ENCODE peak calls at places on chromosomes 7 and 10, in six cellular contexts. J, B, P, W, X and S are unnamed samples.

GRCh38 chr7:499853-500485 is 19.7 kb downstream of the PDGFA start:
- DNase-seq in P (no peak), B (no peak), J (no peak), X (no peak), W (no peak), S (no peak)

GRCh38 chr10:77041636-77042258 is 595.9 kb downstream of the KCNMA1 start:
- DNase-seq in J (no peak), P (peak), B (no peak), W (no peak), X (peak), S (no peak)

GRCh38 chr10:103765168-103765567 is 90.2 kb downstream of the SH3PXD2A start:
- DNase-seq in W (no peak), J (no peak), P (no peak), B (no peak), X (no peak), S (no peak)

GRCh38 chr10:93752761-93753160 is 5.0 kb upstream of the LGI1 start:
- DNase-seq in W (peak), B (no peak), J (no peak), P (no peak), X (no peak), S (no peak)

GRCh38 chr10:125151170-125151823 is 9.1 kb downstream of the CTBP2 start:
- DNase-seq in P (no peak), J (no peak), W (no peak), B (no peak), X (no peak), S (no peak)

GRCh38 chr7:87452279-87452678 is 23.2 kb downstream of the ABCB4 start:
- DNase-seq in P (no peak), X (no peak), B (no peak), J (no peak), W (no peak), S (no peak)

GRCh38 chr7:148972360-148972759 is 55.9 kb downstream of the PDIA4 start:
- DNase-seq in X (no peak), B (no peak), W (no peak), P (no peak), J (no peak), S (no peak)

GRCh38 chr10:878333-878753 is 53.2 kb downstream of the LARP4B start:
- DNase-seq in W (no peak), X (no peak), B (no peak), P (no peak), J (no peak), S (peak)

GRCh38 chr10:50216894-50217293 is 34.4 kb downstream of the ASAH2 start:
- DNase-seq in W (no peak), J (no peak), P (no peak), B (no peak), X (no peak), S (no peak)

GRCh38 chr7:92669616-92670153 is 79.5 kb upstream of the FAM133B start:
- DNase-seq in X (no peak), P (no peak), B (no peak), J (no peak), W (peak), S (no peak)

GRCh38 chr7:35524112-35524804 is 170.7 kb downstream of the HERPUD2 start:
- DNase-seq in P (no peak), B (no peak), X (no peak), W (no peak), J (no peak), S (no peak)

GRCh38 chr10:82889703-82890102 is 1014.7 kb downstream of the NRG3 start:
- DNase-seq in P (no peak), J (no peak), W (no peak), B (no peak), X (no peak), S (no peak)